ENCODE peak calls at places on chromosomes 7 and 10, in ten cellular contexts. C is HEK293T; H is fibroblast of lung; K is GM04503; G is stimulated activated naive CD4-positive, alpha-beta T cell; B is activated CD4-positive, CD25-positive, alpha-beta regulatory T cell treated with anti-CD3 and anti-CD28 coated beads, Interleukin-2, amount 50 U/mL, for 16 hours; E is tibial artery; P is left lung; U is stimulated activated CD4-positive, alpha-beta T cell treated with anti-CD3 and anti-CD28 coated beads, Interleukin-2, amount 100 ng/mL, for 48 hours; V is choroid plexus epithelial cell. M is an unnamed sample.

GRCh38 chr7:158782638-158783490 is 46.4 kb downstream of the ESYT2 start:
- DNase-seq in C (peak), H (no peak), K (no peak), G (no peak), B (no peak), E (peak), P (no peak), U (no peak), V (peak), M (peak)

GRCh38 chr7:20798081-20798693 is 11.5 kb upstream of the SP8 start:
- DNase-seq in C (peak), H (peak), K (no peak), G (no peak), B (no peak), E (no peak), P (peak), U (no peak), V (peak), M (peak)

GRCh38 chr10:8404721-8405120 is 350.2 kb downstream of the GATA3 start:
- DNase-seq in C (no peak), H (peak), K (no peak), G (no peak), B (peak), E (no peak), P (no peak), U (no peak), V (no peak), M (no peak)

GRCh38 chr7:977326-978048 is 2.1 kb upstream of the COX19 start:
- DNase-seq in C (no peak), H (peak), K (no peak), G (no peak), B (no peak), E (no peak), P (peak), U (no peak), V (no peak), M (peak)

GRCh38 chr7:145036592-145037386 is 200.9 kb upstream of the TPK1 start:
- DNase-seq in C (peak), H (peak), K (no peak), G (no peak), B (no peak), E (no peak), P (no peak), U (peak), V (peak), M (peak)

GRCh38 chr7:137669706-137670105 is 177.1 kb downstream of the DGKI start:
- DNase-seq in C (no peak), H (peak), K (peak), G (no peak), B (no peak), E (no peak), P (no peak), U (no peak), V (no peak), M (no peak)

GRCh38 chr7:22675436-22675835 is 51.6 kb upstream of the IL6 start:
- DNase-seq in C (no peak), H (peak), K (no peak), G (no peak), B (no peak), E (no peak), P (no peak), U (no peak), V (no peak), M (no peak)

GRCh38 chr7:27704407-27705199 is 35.4 kb upstream of the TAX1BP1 start:
- DNase-seq in C (no peak), H (no peak), K (no peak), G (no peak), B (no peak), E (no peak), P (no peak), U (no peak), V (no peak), M (no peak)

GRCh38 chr7:95478139-95479037 is 7.4 kb upstream of the ASB4 start:
- DNase-seq in C (no peak), H (peak), K (no peak), G (no peak), B (no peak), E (no peak), P (no peak), U (no peak), V (peak), M (peak)

GRCh38 chr10:34311679-34312078 is 503.4 kb downstream of the PARD3 start:
- DNase-seq in C (no peak), H (no peak), K (no peak), G (no peak), B (no peak), E (no peak), P (no peak), U (no peak), V (no peak), M (no peak)

GRCh38 chr7:106312099-106312871 is 27.5 kb upstream of the NAMPT start:
- DNase-seq in C (no peak), H (no peak), K (no peak), G (no peak), B (no peak), E (no peak), P (no peak), U (no peak), V (no peak), M (no peak)

GRCh38 chr7:101164071-101164840 is 1.1 kb downstream of the VGF start:
- DNase-seq in C (no peak), H (peak), K (no peak), G (no peak), B (no peak), E (no peak), P (peak), U (no peak), V (peak), M (no peak)

M was measured in DMS153.